ENCODE peak calls at places on chromosomes 6 and 20, in ten cellular contexts. F is endothelial cell; H is SJSA1; M is HAP-1; R is activated CD8-positive, alpha-beta memory T cell treated with anti-CD3 and anti-CD28 coated beads for 48 hours; Y is CD4-positive, alpha-beta T cell; Q is activated naive CD4-positive, alpha-beta T cell treated with anti-CD3 and anti-CD28 coated beads for 36 hours; E is CD8-positive, alpha-beta memory T cell; V is iris pigment epithelial cell; L is CD8-positive, alpha-beta T cell. D is an unnamed sample.

GRCh38 chr20:47124235-47124717 is 229.6 kb downstream of the EYA2 start:
- DNase-seq in F (no peak), H (no peak), M (no peak), R (no peak), Y (no peak), Q (no peak), E (no peak), V (peak), L (no peak), D (no peak)

GRCh38 chr20:37542281-37542680 is 14.6 kb upstream of the BLCAP start:
- DNase-seq in F (no peak), H (no peak), M (no peak), R (no peak), Y (no peak), Q (no peak), E (no peak), V (no peak), L (no peak), D (no peak)

GRCh38 chr20:39152126-39152525 is 190.0 kb downstream of the DHX35 start:
- DNase-seq in F (no peak), H (no peak), M (no peak), R (no peak), Y (no peak), Q (no peak), E (no peak), V (no peak), L (no peak), D (no peak)

GRCh38 chr20:24773751-24774201 is 175.3 kb upstream of the CST7 start:
- DNase-seq in F (no peak), H (peak), M (no peak), R (no peak), Y (no peak), Q (peak), E (no peak), V (peak), L (no peak), D (no peak)

GRCh38 chr6:109610555-109610954 is 80.4 kb downstream of the AK9 start:
- DNase-seq in F (no peak), H (no peak), M (no peak), R (no peak), Y (no peak), Q (no peak), E (no peak), V (peak), L (no peak), D (no peak)

GRCh38 chr20:64238851-64239387 is 16.6 kb upstream of the PCMTD2 start:
- DNase-seq in F (no peak), H (no peak), M (no peak), R (no peak), Y (no peak), Q (peak), E (no peak), V (no peak), L (no peak), D (no peak)

GRCh38 chr6:12034831-12035230 is 22.7 kb downstream of the HIVEP1 start:
- DNase-seq in F (no peak), H (no peak), M (no peak), R (no peak), Y (no peak), Q (no peak), E (no peak), V (no peak), L (no peak), D (no peak)

GRCh38 chr6:77468939-77469338 is 5.6 kb upstream of the HTR1B start:
- DNase-seq in F (no peak), H (no peak), M (no peak), R (no peak), Y (no peak), Q (no peak), E (no peak), V (no peak), L (no peak), D (no peak)

GRCh38 chr6:41741625-41742490 is 5.3 kb downstream of the PGC start:
- DNase-seq in F (no peak), H (no peak), M (no peak), R (no peak), Y (no peak), Q (no peak), E (no peak), V (no peak), L (no peak), D (no peak)